ENCODE peak calls at places on chromosomes 16 and 17, in four cellular contexts. F is EL, J is anterior cingulate cortex, C is NCI-H345. B is an unnamed sample.

GRCh38 chr17:83084621-83085056 is 5.2 kb downstream of the METRNL start:
- DNase-seq in J (no peak), F (no peak), C (no peak), B (no peak)

GRCh38 chr17:6903516-6903915 is 72.0 kb upstream of the TEKT1 start:
- DNase-seq in C (no peak), J (no peak), F (no peak), B (no peak)

GRCh38 chr16:67441289-67441753 is 10.4 kb downstream of the HSD11B2 start:
- DNase-seq in J (peak), F (no peak), C (peak), B (no peak)

GRCh38 chr17:83079340-83079747 is at the start of gene METRNL:
- DNase-seq in F (peak), C (peak), J (peak), B (peak)

GRCh38 chr16:16828913-16829398 is 450.0 kb downstream of the NPIPA7 start:
- DNase-seq in J (no peak), C (no peak), F (no peak), B (no peak)

GRCh38 chr17:39617446-39618251 is 9.1 kb upstream of the PPP1R1B start:
- DNase-seq in C (peak), J (peak), F (peak), B (peak)

GRCh38 chr17:8479431-8479947 is 43.8 kb downstream of the NDEL1 start:
- DNase-seq in F (peak), J (peak), C (no peak), B (no peak)

GRCh38 chr17:75160211-75160610 is 5.9 kb upstream of the JPT1 start:
- DNase-seq in C (no peak), J (no peak), F (no peak), B (no peak)

GRCh38 chr17:82812058-82812457 is 27.8 kb downstream of the ZNF750 start:
- DNase-seq in F (no peak), J (no peak), C (no peak), B (no peak)

GRCh38 chr16:64251742-64252141 is 870.1 kb downstream of the CDH11 start:
- DNase-seq in J (no peak), F (no peak), C (no peak), B (no peak)

GRCh38 chr16:88088161-88088581 is 136.9 kb downstream of the BANP start:
- DNase-seq in C (no peak), J (no peak), F (no peak), B (no peak)

GRCh38 chr17:14790518-14790917 is 474.6 kb downstream of the PMP22 start:
- DNase-seq in F (no peak), C (no peak), J (no peak), B (peak)

GRCh38 chr16:85535352-85536072 is 77.6 kb upstream of the GSE1 start:
- DNase-seq in C (no peak), J (no peak), F (no peak), B (no peak)

GRCh38 chr16:88879788-88880055 is 13.3 kb upstream of the PABPN1L start:
- DNase-seq in F (no peak), C (no peak), J (no peak), B (no peak)

GRCh38 chr16:89388536-89388935 is 101.8 kb downstream of the ANKRD11 start:
- DNase-seq in J (no peak), C (no peak), F (no peak), B (no peak)

GRCh38 chr16:4320571-4321137 is 4.8 kb downstream of the GLIS2 start:
- DNase-seq in F (no peak), C (no peak), J (no peak), B (no peak)

GRCh38 chr17:82241183-82241925 is 12.5 kb downstream of the SLC16A3 start:
- DNase-seq in J (peak), F (peak), C (no peak), B (no peak)

GRCh38 chr17:52517176-52517575 is 358.7 kb upstream of the CA10 start:
- DNase-seq in J (no peak), F (no peak), C (no peak), B (no peak)

GRCh38 chr16:85677383-85677967 is 11.3 kb downstream of the GINS2 start:
- DNase-seq in C (no peak), J (no peak), F (no peak), B (no peak)

GRCh38 chr17:58310511-58311428 is 17.8 kb downstream of the TSPOAP1 start:
- DNase-seq in F (no peak), J (no peak), C (no peak), B (no peak)

GRCh38 chr17:80855968-80856862 is 135.4 kb upstream of the CHMP6 start:
- DNase-seq in C (no peak), J (no peak), F (peak), B (no peak)

GRCh38 chr17:12180644-12181261 is 160.1 kb downstream of the MAP2K4 start:
- DNase-seq in C (peak), F (peak), J (peak), B (peak)

GRCh38 chr17:16148596-16148995 is 66.7 kb downstream of the NCOR1 start:
- DNase-seq in F (no peak), J (no peak), C (no peak), B (no peak)

B was measured in NAMALWA.